ENCODE peak calls at places on chromosomes 4 and X, in four cellular contexts. I is K562, D is HepG2, K is GM12878. R is an unnamed sample.

GRCh38 chrX:37291924-37292323 is 57.2 kb upstream of the PRRG1 start:
- DNase-seq in I (no peak), D (no peak), K (no peak), R (no peak)

GRCh38 chr4:141078871-141079270 is 54.4 kb downstream of the RNF150 start:
- DNase-seq in I (no peak), D (no peak), K (no peak), R (no peak)

GRCh38 chr4:56424697-56425514 is 10.5 kb downstream of the PPAT start:
- DNase-seq in I (peak), D (no peak), K (no peak), R (peak)

GRCh38 chr4:127698789-127699200 is 31.4 kb upstream of the SLC25A31 start:
- DNase-seq in I (no peak), D (no peak), K (peak), R (no peak)

GRCh38 chrX:86171366-86171765 is 23.1 kb downstream of the DACH2 start:
- DNase-seq in I (no peak), D (peak), K (no peak), R (peak)

GRCh38 chrX:95762716-95763115 is 921.9 kb upstream of the DIAPH2 start:
- DNase-seq in I (no peak), D (no peak), K (no peak), R (no peak)

GRCh38 chr4:47071863-47072441 is 40.6 kb downstream of the GABRB1 start:
- DNase-seq in I (no peak), D (no peak), K (no peak), R (no peak)

GRCh38 chr4:72280252-72280651 is 248.5 kb downstream of the NPFFR2 start:
- DNase-seq in I (no peak), D (no peak), K (no peak), R (no peak)

GRCh38 chrX:56969559-56969958 is 25.8 kb downstream of the SPIN3 start:
- DNase-seq in I (no peak), D (no peak), K (no peak), R (no peak)

GRCh38 chr4:145937990-145938611 is 522 bp downstream of the ZNF827 start:
- DNase-seq in I (no peak), D (no peak), K (no peak), R (peak)

GRCh38 chr4:40292313-40292759 is 42.8 kb upstream of the CHRNA9 start:
- DNase-seq in I (peak), D (no peak), K (no peak), R (no peak)

GRCh38 chrX:13646154-13646549 is 6.8 kb upstream of the TCEANC start:
- DNase-seq in I (peak), D (peak), K (no peak), R (peak)

GRCh38 chrX:22800360-22800759 is 199.4 kb upstream of the DDX53 start:
- DNase-seq in I (no peak), D (no peak), K (no peak), R (no peak)

GRCh38 chrX:78075787-78076389 is 28.2 kb upstream of the PGK1 start:
- DNase-seq in I (no peak), D (no peak), K (no peak), R (no peak)

GRCh38 chr4:116150152-116150551 is 935.2 kb downstream of the TRAM1L1 start:
- DNase-seq in I (no peak), D (no peak), K (no peak), R (no peak)

GRCh38 chr4:38687571-38688011 is 23.6 kb downstream of the KLF3 start:
- DNase-seq in I (no peak), D (no peak), K (no peak), R (no peak)

GRCh38 chrX:21225643-21226042 is 148.6 kb upstream of the CNKSR2 start:
- DNase-seq in I (no peak), D (no peak), K (no peak), R (no peak)

GRCh38 chr4:111506706-111507105 is 638.5 kb upstream of the FAM241A start:
- DNase-seq in I (no peak), D (no peak), K (no peak), R (no peak)

GRCh38 chr4:65719635-65720034 is 49.3 kb upstream of the EPHA5 start:
- DNase-seq in I (no peak), D (no peak), K (no peak), R (no peak)

GRCh38 chr4:140149851-140150635 is 3.9 kb downstream of the MAML3 start:
- DNase-seq in I (peak), D (no peak), K (no peak), R (peak)

GRCh38 chr4:143482753-143483362 is 30.6 kb upstream of the SMARCA5 start:
- DNase-seq in I (no peak), D (peak), K (no peak), R (peak)

GRCh38 chr4:185421366-185422124 is 4.2 kb downstream of the UFSP2 start:
- DNase-seq in I (no peak), D (no peak), K (no peak), R (no peak)

GRCh38 chr4:90007494-90008167 is 113.0 kb downstream of the MMRN1 start:
- DNase-seq in I (no peak), D (no peak), K (no peak), R (no peak)

GRCh38 chr4:48105230-48105629 is 28.8 kb downstream of the TXK start:
- DNase-seq in I (no peak), D (no peak), K (no peak), R (no peak)

GRCh38 chr4:74217365-74217764 is 59.4 kb downstream of the MTHFD2L start:
- DNase-seq in I (no peak), D (no peak), K (no peak), R (no peak)

GRCh38 chrX:10325606-10326005 is 168.8 kb downstream of the CLCN4 start:
- DNase-seq in I (no peak), D (no peak), K (no peak), R (no peak)

GRCh38 chrX:136531951-136532350 is at the start of gene VGLL1:
- DNase-seq in I (no peak), D (no peak), K (no peak), R (no peak)

GRCh38 chr4:183588169-183588675 is 70.8 kb downstream of the RWDD4 start:
- DNase-seq in I (no peak), D (no peak), K (no peak), R (peak)

GRCh38 chrX:74450803-74451449 is 29.6 kb downstream of the SLC16A2 start:
- DNase-seq in I (no peak), D (no peak), K (no peak), R (no peak)

GRCh38 chrX:3346436-3347329 is at the start of gene MXRA5:
- DNase-seq in I (no peak), D (no peak), K (no peak), R (no peak)

GRCh38 chrX:8849462-8849861 is 48.3 kb upstream of the FAM9A start:
- DNase-seq in I (no peak), D (peak), K (no peak), R (no peak)

GRCh38 chrX:105229146-105229545 is 8.7 kb upstream of the TEX13A start:
- DNase-seq in I (no peak), D (no peak), K (no peak), R (no peak)

GRCh38 chrX:105220636-105221035 is at the start of gene TEX13A:
- DNase-seq in I (no peak), D (no peak), K (no peak), R (no peak)

GRCh38 chrX:105228602-105229001 is 8.1 kb upstream of the TEX13A start:
- DNase-seq in I (no peak), D (no peak), K (no peak), R (no peak)

GRCh38 chrX:105221374-105221773 is 880 bp upstream of the TEX13A start:
- DNase-seq in I (no peak), D (no peak), K (no peak), R (no peak)

DNA sequence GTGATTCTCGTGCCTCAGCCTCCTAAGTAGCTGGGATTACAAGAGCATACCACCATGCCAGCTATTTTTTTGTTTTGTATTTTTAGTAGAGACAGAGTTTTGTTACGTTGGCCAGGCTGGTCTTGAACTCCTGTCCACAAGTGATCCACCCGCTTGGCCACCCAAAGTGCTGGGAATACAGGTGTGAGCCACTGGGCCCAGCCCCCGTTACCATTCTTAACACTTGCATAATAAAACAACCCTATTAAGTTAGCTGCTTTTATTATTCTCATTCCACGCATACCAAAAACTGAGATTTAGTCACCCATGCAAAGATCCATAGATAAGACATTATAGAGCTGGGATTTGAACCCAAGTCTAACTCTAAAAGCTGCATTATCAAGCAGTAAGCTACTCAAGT is 6.0 kb upstream of the TEX13A start:
- DNase-seq in I (no peak), D (no peak), K (no peak), R (no peak)
- TF ChIP-seq TARDBP in I (no peak), D (no peak), K (no peak), R (no peak)

GRCh38 chr4:15653430-15653829 is 1.7 kb downstream of the FBXL5 start:
- DNase-seq in I (no peak), D (no peak), K (no peak), R (no peak)

GRCh38 chr4:15651682-15652081 is 3.5 kb downstream of the FBXL5 start:
- DNase-seq in I (no peak), D (no peak), K (no peak), R (no peak)

GRCh38 chr4:15652191-15652590 is 3.0 kb downstream of the FBXL5 start:
- DNase-seq in I (no peak), D (no peak), K (no peak), R (no peak)

GRCh38 chr4:15648600-15648999 is 6.6 kb downstream of the FBXL5 start:
- DNase-seq in I (no peak), D (no peak), K (no peak), R (no peak)

GRCh38 chr4:15649914-15650545 is 5.1 kb downstream of the FBXL5 start:
- DNase-seq in I (peak), D (peak), K (peak), R (peak)
- TF ChIP-seq BHLHE40 in I (no peak), D (no peak), K (no peak), R (no peak)

DNA sequence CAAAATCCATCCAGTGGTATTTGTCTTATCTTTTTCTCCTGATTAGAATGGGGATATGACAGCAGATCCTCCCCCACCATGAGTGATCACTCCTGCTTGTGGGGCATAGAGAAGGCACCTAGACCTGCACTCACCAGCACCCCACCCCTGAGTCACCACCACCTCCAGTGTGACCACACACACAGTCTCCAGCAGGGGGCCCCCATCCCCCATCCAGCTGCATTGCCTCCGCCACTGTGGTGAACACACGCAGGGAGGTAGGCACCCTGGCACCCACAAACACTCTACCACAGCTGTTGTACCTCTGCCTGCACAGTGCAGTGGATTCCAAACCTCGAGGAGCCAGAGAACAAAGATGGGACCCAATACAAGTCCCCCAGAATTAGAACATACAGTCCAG is 9.0 kb upstream of the MAGEA8 start:
- DNase-seq in I (peak), D (peak), K (peak), R (peak)
- TF ChIP-seq TARDBP in I (no peak), D (no peak), K (no peak), R (no peak)

DNA sequence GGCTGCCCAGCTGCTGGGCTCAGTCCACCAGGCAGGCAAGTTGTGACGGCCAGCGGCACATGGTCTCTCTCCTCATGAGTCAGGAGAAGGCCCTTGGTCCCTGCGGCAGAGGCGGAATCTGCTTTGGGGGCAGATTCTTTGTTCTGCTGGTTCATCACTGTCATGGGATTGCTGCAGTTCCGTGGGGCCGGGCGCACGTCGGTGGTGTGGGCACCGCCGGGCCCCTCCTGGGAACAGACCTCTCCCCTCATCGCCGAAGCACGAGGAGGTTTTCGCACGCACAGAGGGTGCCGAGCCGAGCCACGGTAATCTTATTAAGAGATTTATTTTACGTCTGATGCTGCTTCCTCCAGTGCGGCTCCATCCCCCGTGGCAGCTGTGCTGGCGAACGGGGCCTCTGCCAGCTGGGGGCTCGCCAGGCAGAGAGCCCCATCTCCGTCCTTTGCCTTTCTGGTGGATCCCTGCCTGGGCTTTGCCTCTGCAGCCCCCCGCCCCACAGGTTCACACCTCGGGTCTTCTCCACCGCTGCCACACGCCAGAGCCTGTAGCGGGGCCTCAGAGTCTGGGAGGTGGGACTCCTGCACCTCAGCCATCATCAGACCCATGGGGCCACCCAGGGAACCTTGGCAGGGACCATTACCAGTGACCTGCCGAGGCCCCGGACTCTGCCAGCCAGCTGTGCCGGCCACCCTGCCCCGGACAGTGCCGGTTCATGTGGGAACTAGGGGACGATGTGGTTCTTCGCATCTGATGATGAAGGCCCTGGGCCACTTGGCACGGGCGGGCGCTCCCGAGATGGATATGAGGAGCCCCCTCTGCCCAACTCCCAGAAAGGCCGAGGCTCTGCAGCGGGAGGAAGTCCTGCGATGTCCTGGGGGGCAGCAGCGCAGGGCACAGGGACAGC is 86.6 kb upstream of the NKX1-1 start:
- DNase-seq in I (no peak), D (no peak), K (no peak), R (no peak)
- TF ChIP-seq BHLHE40 in I (no peak), D (no peak), K (no peak), R (no peak)

GRCh38 chr4:151540728-151541437 is 131.9 kb downstream of the FHIP1A start:
- DNase-seq in I (no peak), D (no peak), K (no peak), R (peak)
- TF ChIP-seq TARDBP in I (no peak), D (no peak), K (no peak), R (no peak)

GRCh38 chr4:79445371-79445781 is 37.3 kb upstream of the GK2 start:
- DNase-seq in I (no peak), D (no peak), K (no peak), R (peak)
- TF ChIP-seq BHLHE40 in I (no peak), D (no peak), K (no peak), R (no peak)

GRCh38 chrX:39470588-39471155 is 627.1 kb downstream of the BCOR start:
- DNase-seq in I (no peak), D (no peak), K (no peak), R (no peak)
- TF ChIP-seq TARDBP in I (no peak), D (no peak), K (no peak), R (no peak)

R was measured in HEK293T.